ENCODE peak calls at places on chromosomes 13 and 19, in five cellular contexts. T is IMR-90, Z is mesenchymal stem cell, Q is H9, A is neuronal stem cell. V is an unnamed sample.

GRCh38 chr19:42850981-42851717 is 28.4 kb downstream of the PSG1 start:
- DNase-seq in T (peak), Z (peak), Q (no peak), A (no peak), V (peak)

GRCh38 chr13:47545206-47545605 is 455.9 kb downstream of the SUCLA2 start:
- DNase-seq in T (no peak), Z (no peak), Q (no peak), A (no peak), V (no peak)

GRCh38 chr13:38577048-38577447 is 109.8 kb upstream of the FREM2 start:
- DNase-seq in T (no peak), Z (peak), Q (no peak), A (no peak), V (no peak)

GRCh38 chr19:48405850-48406249 is 12.4 kb downstream of the GRIN2D start:
- DNase-seq in T (peak), Z (no peak), Q (no peak), A (no peak), V (no peak)

GRCh38 chr19:1066748-1067340 is at the start of gene ARHGAP45:
- DNase-seq in T (no peak), Z (no peak), Q (no peak), A (no peak), V (no peak)

GRCh38 chr19:6481541-6482342 is at the start of gene DENND1C:
- DNase-seq in T (no peak), Z (no peak), Q (peak), A (no peak), V (no peak)

GRCh38 chr13:41004875-41005693 is 14.0 kb downstream of the ELF1 start:
- DNase-seq in T (no peak), Z (peak), Q (no peak), A (no peak), V (no peak)

GRCh38 chr13:71866173-71867091 is 572 bp downstream of the DACH1 start:
- DNase-seq in T (no peak), Z (peak), Q (peak), A (no peak), V (peak)

GRCh38 chr19:7197169-7197759 is 97.0 kb downstream of the INSR start:
- DNase-seq in T (peak), Z (peak), Q (peak), A (peak), V (peak)

GRCh38 chr19:3203754-3204645 is 18.3 kb downstream of the NCLN start:
- DNase-seq in T (no peak), Z (no peak), Q (no peak), A (no peak), V (no peak)
- H3K18ac ChIP-seq in T (no peak), Z (no peak), Q (no peak), A (no peak), V (no peak)

GRCh38 chr13:93755341-93755740 is 528.7 kb downstream of the GPC6 start:
- DNase-seq in T (no peak), Z (no peak), Q (no peak), A (no peak), V (no peak)

GRCh38 chr13:93753639-93754038 is 527.0 kb downstream of the GPC6 start:
- DNase-seq in T (no peak), Z (no peak), Q (no peak), A (no peak), V (no peak)

GRCh38 chr13:93762703-93763102 is 536.1 kb downstream of the GPC6 start:
- DNase-seq in T (no peak), Z (no peak), Q (no peak), A (no peak), V (no peak)

DNA sequence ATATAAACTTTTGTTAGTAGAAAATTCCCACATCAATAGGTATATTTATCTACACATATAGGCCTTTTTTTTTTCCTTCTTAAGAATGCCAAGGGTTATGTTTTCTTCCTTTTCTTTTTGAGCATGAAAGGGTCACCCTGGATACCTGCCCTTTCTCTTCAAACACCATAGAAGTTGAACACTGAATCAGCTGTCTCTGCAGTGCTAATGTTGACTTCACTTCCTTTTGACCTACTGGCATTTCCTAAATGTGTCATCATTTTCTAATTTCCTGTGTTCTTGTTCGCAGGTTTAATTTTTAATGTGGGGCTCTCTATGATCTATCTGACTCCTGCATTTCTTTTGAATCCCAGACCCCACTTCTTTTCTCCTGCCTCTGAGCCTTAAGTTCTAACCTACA is 532.0 kb downstream of the GPC6 start:
- DNase-seq in T (peak), Z (no peak), Q (no peak), A (no peak), V (no peak)
- H3K18ac ChIP-seq in T (peak), Z (no peak), Q (no peak), A (no peak), V (no peak)

GRCh38 chr19:38514812-38515633 is 81.5 kb downstream of the RYR1 start:
- DNase-seq in T (peak), Z (peak), Q (peak), A (peak), V (peak)
- H3K18ac ChIP-seq in T (no peak), Z (no peak), Q (no peak), A (peak), V (no peak)

DNA sequence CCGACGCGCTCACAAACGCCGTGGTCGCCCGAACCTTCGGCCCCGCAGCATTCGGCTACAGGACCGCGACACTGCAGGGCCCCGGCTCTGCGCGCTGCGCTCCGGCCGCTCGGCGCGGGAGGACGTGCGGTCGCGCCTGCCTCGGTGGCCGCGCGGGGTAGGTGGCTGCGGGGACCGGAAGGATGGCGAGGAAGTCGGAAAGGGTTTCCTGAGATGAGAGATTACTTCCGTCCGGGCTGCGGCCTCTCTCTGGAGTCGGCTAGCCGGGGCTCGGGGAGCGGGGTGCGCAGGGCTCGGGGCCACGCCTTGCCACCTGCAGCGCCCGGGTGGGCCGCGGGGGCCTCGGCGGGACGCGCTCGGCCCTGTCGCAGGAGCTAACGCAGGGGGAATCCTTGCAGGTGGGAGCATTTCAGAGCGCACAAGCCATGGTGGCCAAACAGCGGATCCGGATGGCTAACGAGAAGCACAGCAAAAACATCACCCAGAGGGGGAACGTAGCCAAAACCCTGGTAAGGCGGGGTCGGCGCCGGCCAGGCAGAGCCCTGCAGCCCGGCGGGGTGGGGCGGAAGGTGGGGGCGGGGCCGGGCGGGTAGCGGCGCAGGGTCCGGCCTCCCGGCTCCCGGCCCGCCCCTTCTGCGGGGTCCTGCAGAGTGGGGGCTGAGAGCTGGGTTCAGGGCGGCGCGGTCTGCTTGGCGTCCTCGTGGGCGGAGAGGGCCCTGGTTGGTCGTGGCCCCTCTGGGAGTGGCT is at the start of gene SERP2:
- DNase-seq in T (no peak), Z (no peak), Q (peak), A (peak), V (no peak)
- H3K18ac ChIP-seq in T (peak), Z (peak), Q (peak), A (peak), V (peak)

DNA sequence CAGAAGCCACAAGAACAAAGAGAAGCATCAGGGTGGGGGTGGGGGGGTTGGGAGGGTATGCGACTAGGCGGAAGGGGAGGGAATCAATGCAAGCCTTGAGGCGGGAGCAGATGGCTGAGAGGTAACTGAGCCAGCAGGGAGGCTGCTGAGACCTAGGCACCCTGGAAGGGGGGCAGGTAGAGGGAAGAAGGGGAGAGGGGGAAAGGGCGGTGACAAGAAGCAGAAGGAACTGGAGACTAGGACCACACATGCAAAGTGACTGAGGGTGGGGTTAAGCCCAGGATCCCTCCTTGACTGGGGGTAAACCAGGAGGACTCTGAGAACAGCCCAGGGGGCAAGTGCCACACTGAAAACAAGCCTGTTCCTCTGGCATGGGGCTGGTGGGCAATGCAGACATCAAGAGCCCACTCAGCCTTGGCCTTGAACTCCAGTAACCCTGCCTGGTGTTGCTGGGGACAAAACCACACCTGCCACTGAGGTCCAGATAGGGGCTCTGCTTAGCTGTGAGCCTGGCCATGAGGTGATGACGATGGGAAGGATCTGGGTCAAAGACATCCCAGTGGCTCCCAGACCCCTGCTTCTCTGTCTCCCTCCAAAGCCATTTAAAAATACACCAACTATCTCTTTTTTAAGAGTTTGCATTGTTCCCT is 20.3 kb downstream of the OPA3 start:
- DNase-seq in T (no peak), Z (no peak), Q (peak), A (no peak), V (no peak)
- H3K18ac ChIP-seq in T (no peak), Z (no peak), Q (peak), A (peak), V (no peak)

GRCh38 chr13:75485286-75486062 is 3.5 kb upstream of the TBC1D4 start:
- DNase-seq in T (peak), Z (peak), Q (no peak), A (no peak), V (no peak)
- H3K18ac ChIP-seq in T (peak), Z (no peak), Q (no peak), A (no peak), V (no peak)

DNA sequence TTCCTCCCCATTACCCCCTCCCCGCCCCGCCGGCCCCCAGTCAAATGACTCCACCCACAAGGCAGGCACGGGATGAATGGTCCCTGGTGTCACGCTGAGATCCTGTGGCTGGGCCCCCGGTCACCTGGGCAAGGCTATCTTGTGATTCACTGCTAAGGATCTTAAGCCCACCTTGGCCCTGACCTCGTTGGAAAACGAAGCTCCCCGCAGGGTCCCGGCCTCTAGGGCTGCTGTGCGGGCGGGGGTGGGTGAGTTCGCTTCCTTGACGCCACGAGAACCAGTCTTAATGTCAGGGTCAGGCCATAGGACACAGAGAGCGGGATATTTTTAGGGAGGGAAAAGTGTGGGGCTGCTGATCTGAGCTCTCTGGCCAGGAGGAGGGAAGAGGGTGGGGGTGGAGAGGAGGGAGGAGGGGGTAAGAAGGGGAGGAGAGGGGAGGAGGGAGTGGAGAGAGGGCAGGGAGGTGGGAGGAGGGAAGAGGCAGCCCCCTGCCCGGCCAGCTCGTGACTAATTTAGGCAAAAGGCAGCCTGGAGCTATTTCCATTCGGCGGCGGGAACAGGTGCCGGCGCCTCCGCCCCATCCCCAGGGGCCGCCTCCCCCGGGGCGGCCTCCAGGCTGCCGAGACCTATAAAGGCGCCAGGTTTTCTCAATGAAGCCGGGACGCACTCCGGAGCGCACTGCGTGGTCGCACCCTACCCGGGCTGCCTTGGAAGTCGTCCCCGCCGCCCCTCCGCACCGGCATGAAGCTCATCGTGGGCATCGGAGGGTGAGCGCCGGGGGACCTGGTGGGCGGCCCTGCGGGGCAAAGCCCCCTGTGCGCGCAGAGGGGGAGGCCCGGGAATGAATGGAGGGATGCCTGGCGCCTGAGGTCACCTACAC is at the start of gene NMRK2:
- DNase-seq in T (no peak), Z (no peak), Q (peak), A (peak), V (no peak)
- H3K18ac ChIP-seq in T (no peak), Z (no peak), Q (peak), A (peak), V (no peak)

DNA sequence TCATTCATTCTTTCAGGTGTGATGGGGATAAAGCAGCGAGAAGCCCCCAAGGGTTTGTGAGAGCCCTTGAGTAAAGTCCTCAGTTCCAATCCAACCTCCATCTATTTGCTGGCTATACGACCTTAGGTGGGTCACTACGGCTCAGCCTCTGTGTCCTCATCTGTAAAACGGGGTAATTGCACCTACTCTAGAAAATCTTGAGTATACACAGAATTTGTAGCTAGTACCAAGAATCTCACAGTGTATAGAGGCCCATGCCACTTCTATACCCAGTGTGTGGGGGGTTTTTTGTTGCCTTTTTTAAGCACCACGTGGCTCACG is 406 bp upstream of the DNMT1 start:
- DNase-seq in T (no peak), Z (no peak), Q (no peak), A (no peak), V (no peak)
- H3K18ac ChIP-seq in T (no peak), Z (no peak), Q (no peak), A (peak), V (no peak)

GRCh38 chr13:112955271-112955937 is 13.6 kb upstream of the MCF2L start:
- DNase-seq in T (no peak), Z (no peak), Q (no peak), A (no peak), V (no peak)

GRCh38 chr13:112954488-112955270 is 14.3 kb upstream of the MCF2L start:
- DNase-seq in T (no peak), Z (no peak), Q (no peak), A (no peak), V (no peak)

GRCh38 chr13:112951674-112952371 is 17.2 kb upstream of the MCF2L start:
- DNase-seq in T (no peak), Z (no peak), Q (peak), A (no peak), V (no peak)

GRCh38 chr13:112952759-112953541 is 16.1 kb upstream of the MCF2L start:
- DNase-seq in T (no peak), Z (no peak), Q (no peak), A (no peak), V (no peak)

DNA sequence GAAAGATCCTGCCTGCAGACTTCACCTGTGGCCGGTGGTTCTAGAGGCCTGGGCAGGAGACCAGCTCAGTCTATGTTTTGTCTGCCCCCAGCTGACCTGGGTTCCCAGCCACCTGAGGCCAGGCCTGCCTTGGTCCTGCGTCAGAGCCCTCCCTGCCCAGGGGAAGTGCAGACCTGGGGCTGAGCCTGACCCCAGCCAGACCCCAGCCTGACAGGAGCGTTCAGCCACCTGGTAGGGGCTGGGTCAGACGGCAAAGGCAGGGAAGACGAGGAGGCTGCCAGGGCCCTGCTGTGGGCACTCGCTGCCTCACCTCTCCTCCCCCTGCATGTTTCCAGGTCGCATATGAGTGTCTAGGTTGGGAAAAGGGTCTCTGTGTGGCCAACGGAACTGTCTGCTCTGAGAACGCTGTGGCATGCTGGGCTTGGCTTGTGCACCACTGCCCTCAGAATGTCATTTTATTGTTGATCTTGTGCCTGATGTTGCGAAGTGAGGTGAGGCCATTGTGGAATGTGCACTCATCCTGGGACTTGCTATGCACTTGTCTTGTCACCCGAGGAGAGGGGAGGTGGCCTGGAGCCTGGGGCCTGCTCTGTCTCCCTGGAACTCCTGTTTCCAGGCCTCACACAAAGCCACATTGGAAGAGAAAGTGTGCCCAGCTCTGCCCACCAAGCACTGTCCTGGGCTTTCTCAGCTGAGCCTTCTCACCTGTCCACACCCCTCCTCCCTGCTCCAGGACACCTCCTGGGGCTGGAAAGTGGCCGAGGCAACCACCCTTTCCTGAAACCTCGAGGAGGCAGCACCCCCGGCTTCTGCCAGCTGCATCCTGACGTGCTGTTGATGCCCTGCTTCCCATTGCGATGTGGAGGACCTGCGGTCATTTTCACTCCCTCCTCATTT is 15.2 kb upstream of the MCF2L start:
- DNase-seq in T (no peak), Z (no peak), Q (no peak), A (no peak), V (no peak)
- H3K18ac ChIP-seq in T (no peak), Z (no peak), Q (no peak), A (peak), V (no peak)

V was measured in trophoblast cell.